ENCODE peak calls at places on chromosomes 4 and X, in ten cellular contexts. H, F, D, W, A, U, Q, N, G and B are unnamed samples.

GRCh38 chr4:176767183-176767582 is 25.5 kb downstream of the VEGFC start:
- DNase-seq in H (no peak), F (peak; percentile 67), D (no peak), W (no peak), A (peak; percentile 66), U (peak; percentile 40), Q (peak; percentile 82), N (peak; percentile 88), G (no peak), B (no peak)

GRCh38 chr4:145613546-145614234 is 5.5 kb upstream of the MMAA start:
- DNase-seq in H (no peak), F (no peak), D (no peak), W (no peak), A (no peak), U (no peak), Q (no peak), N (no peak), G (no peak), B (no peak)

GRCh38 chrX:49840679-49841078 is 11.6 kb downstream of the PAGE4 start:
- DNase-seq in H (peak; percentile 73), F (peak; percentile 60), D (peak; percentile 71), W (peak; percentile 59), A (peak; percentile 58), U (peak; percentile 50), Q (peak; percentile 24), N (peak; percentile 28), G (no peak), B (peak; percentile 34)

GRCh38 chrX:100373673-100374072 is 36.4 kb downstream of the PCDH19 start:
- DNase-seq in H (no peak), F (no peak), D (no peak), W (no peak), A (no peak), U (no peak), Q (no peak), N (no peak), G (no peak), B (no peak)

GRCh38 chr4:141416677-141417363 is 196.1 kb downstream of the ZNF330 start:
- DNase-seq in H (no peak), F (no peak), D (no peak), W (no peak), A (no peak), U (no peak), Q (peak; percentile 81), N (peak; percentile 68), G (no peak), B (no peak)

GRCh38 chrX:86806786-86807185 is 658.5 kb downstream of the DACH2 start:
- DNase-seq in H (no peak), F (no peak), D (no peak), W (peak; percentile 4), A (no peak), U (peak; percentile 8), Q (no peak), N (no peak), G (no peak), B (no peak)

GRCh38 chrX:65726708-65727107 is 59.3 kb downstream of the MSN start:
- DNase-seq in H (no peak), F (no peak), D (no peak), W (no peak), A (no peak), U (no peak), Q (no peak), N (no peak), G (no peak), B (no peak)

GRCh38 chr4:69894221-69894620 is 34.3 kb upstream of the SULT1E1 start:
- DNase-seq in H (no peak), F (no peak), D (no peak), W (no peak), A (no peak), U (no peak), Q (no peak), N (no peak), G (no peak), B (no peak)

DNA sequence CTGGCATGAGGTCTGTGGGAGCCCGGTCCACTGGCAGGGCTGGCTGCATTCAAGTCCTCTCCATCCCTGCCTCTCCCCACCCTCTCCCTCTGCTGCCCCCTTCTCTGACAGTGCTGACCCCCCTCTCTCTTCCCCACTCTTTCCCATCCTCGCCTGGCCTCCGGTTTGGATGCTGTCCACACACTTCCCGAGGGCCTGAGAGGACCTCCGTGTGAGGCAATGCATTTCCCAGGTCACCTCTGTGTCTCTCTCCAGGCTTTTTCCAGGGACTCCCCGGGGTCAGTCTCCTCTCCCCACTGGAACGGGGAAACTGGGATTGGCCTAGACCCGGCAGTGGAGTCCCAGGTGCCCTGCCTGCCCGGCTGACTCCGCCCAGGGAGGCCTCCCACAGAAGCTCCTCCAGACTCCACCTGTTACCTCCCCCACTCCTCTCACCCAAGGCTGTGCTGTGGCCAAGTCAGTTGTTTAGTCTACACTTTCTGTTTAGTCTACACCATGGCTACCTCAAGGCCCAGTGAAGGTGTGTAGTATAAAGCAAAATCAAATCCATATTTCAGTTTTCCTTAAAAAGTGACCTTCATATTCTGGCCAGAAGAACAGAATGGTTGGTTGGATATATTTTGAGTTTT is 146.8 kb downstream of the PTTG2 start:
- DNase-seq in H (no peak), F (no peak), D (no peak), W (no peak), A (no peak), U (no peak), Q (no peak), N (no peak), G (no peak), B (no peak)
- H3K4me3 ChIP-seq in H (no peak overlapping the region), F (no peak overlapping the region), D (no peak overlapping the region), W (no peak overlapping the region), A (no peak overlapping the region), U (no peak overlapping the region), Q (no peak overlapping the region), N (no peak overlapping the region), G (no peak overlapping the region), B (no peak overlapping the region)

GRCh38 chrX:83916525-83916924 is 55.6 kb downstream of the CYLC1 start:
- DNase-seq in H (no peak), F (no peak), D (no peak), W (peak; percentile 6), A (no peak), U (peak; percentile 0), Q (no peak), N (no peak), G (no peak), B (peak; percentile 0)
- TF ChIP-seq CTCF in H (no peak), F (no peak), D (peak; percentile 25), W (peak; percentile 44), A (peak; percentile 38), U (peak; percentile 32), Q (peak; percentile 46), N (peak; percentile 32), G (no peak), B (peak; percentile 51)

GRCh38 chrX:10156199-10157031 is at the start of gene CLCN4:
- DNase-seq in H (peak; percentile 83), F (peak; percentile 74), D (peak; percentile 87), W (no peak), A (peak; percentile 71), U (peak; percentile 56), Q (peak; percentile 72), N (peak; percentile 8), G (peak; percentile 68), B (peak; percentile 22)
- H3K4me3 ChIP-seq in H (peak within 1 kb of the TSS; percentile 43), F (peak within 1 kb of the TSS; percentile 36), D (peak within 1 kb of the TSS; percentile 45), W (peak within 1 kb of the TSS; percentile 24), A (peak within 1 kb of the TSS; percentile 34), U (peak within 1 kb of the TSS; percentile 58), Q (peak within 1 kb of the TSS; percentile 43), N (peak within 1 kb of the TSS; percentile 30), G (peak within 1 kb of the TSS; percentile 41), B (peak within 1 kb of the TSS; percentile 27)

GRCh38 chr4:4599886-4600285 is 58.0 kb upstream of the STX18 start:
- DNase-seq in H (no peak), F (no peak), D (no peak), W (no peak), A (no peak), U (peak; percentile 24), Q (no peak), N (no peak), G (no peak), B (no peak)

GRCh38 chr4:4603067-4603466 is 61.2 kb upstream of the STX18 start:
- DNase-seq in H (no peak), F (peak; percentile 35), D (no peak), W (no peak), A (peak; percentile 19), U (no peak), Q (peak; percentile 37), N (no peak), G (no peak), B (no peak)

GRCh38 chr4:4603592-4603991 is 61.7 kb upstream of the STX18 start:
- DNase-seq in H (no peak), F (peak; percentile 50), D (no peak), W (no peak), A (peak; percentile 11), U (peak; percentile 52), Q (no peak), N (no peak), G (no peak), B (no peak)

GRCh38 chr4:4602468-4602867 is 60.6 kb upstream of the STX18 start:
- DNase-seq in H (no peak), F (no peak), D (no peak), W (no peak), A (no peak), U (no peak), Q (no peak), N (no peak), G (no peak), B (no peak)

GRCh38 chr4:4601803-4602369 is 60.0 kb upstream of the STX18 start:
- DNase-seq in H (no peak), F (no peak), D (no peak), W (no peak), A (no peak), U (no peak), Q (no peak), N (no peak), G (no peak), B (no peak)
- TF ChIP-seq CTCF in H (no peak), F (no peak), D (no peak), W (no peak), A (no peak), U (no peak), Q (no peak), N (no peak), G (no peak), B (no peak)

GRCh38 chr4:155588437-155588836 is 78.2 kb upstream of the GUCY1A1 start:
- DNase-seq in H (no peak), F (no peak), D (no peak), W (no peak), A (no peak), U (no peak), Q (no peak), N (no peak), G (no peak), B (no peak)

GRCh38 chr4:155590751-155591150 is 75.9 kb upstream of the GUCY1A1 start:
- DNase-seq in H (no peak), F (no peak), D (no peak), W (no peak), A (no peak), U (no peak), Q (no peak), N (no peak), G (no peak), B (no peak)

GRCh38 chr4:155591784-155592567 is 74.7 kb upstream of the GUCY1A1 start:
- DNase-seq in H (no peak), F (no peak), D (no peak), W (no peak), A (no peak), U (no peak), Q (no peak), N (no peak), G (no peak), B (no peak)

GRCh38 chr4:155591201-155591600 is 75.4 kb upstream of the GUCY1A1 start:
- DNase-seq in H (no peak), F (no peak), D (no peak), W (no peak), A (no peak), U (no peak), Q (no peak), N (no peak), G (no peak), B (no peak)

GRCh38 chr4:155587766-155588165 is 78.9 kb upstream of the GUCY1A1 start:
- DNase-seq in H (no peak), F (no peak), D (no peak), W (no peak), A (no peak), U (no peak), Q (no peak), N (no peak), G (no peak), B (no peak)
- H3K4me3 ChIP-seq in H (no peak overlapping the region), F (no peak overlapping the region), D (no peak overlapping the region), W (no peak overlapping the region), A (no peak overlapping the region), U (no peak overlapping the region), Q (no peak overlapping the region), N (no peak overlapping the region), G (no peak overlapping the region), B (no peak overlapping the region)